ENCODE peak calls at places on chromosomes 1 and 21, in five cellular contexts. One of them, this sample, is unnamed.
A peak's percentile ranks its signal among the peaks of the same experiment; 100 is the strongest.

GRCh38 chr1:53063744-53064515 is 1.9 kb downstream of the PODN start:
- DNase-seq in breast epithelium: no peak
- DNase-seq in esophagus squamous epithelium: no peak
- DNase-seq in transverse colon: no peak
- DNase-seq in uterus: no peak
- DNase-seq in this sample: no peak

GRCh38 chr1:247054992-247055415 is 23.6 kb downstream of the ZNF670 start:
- DNase-seq in uterus: peak; percentile 20
- DNase-seq in transverse colon: no peak
- DNase-seq in breast epithelium: no peak
- DNase-seq in esophagus squamous epithelium: no peak
- DNase-seq in this sample: no peak

GRCh38 chr1:84101204-84101603 is 42.9 kb upstream of the PRKACB start:
- DNase-seq in breast epithelium: no peak
- DNase-seq in esophagus squamous epithelium: no peak
- DNase-seq in transverse colon: no peak
- DNase-seq in uterus: no peak
- DNase-seq in this sample: no peak

GRCh38 chr21:42063206-42063577 is 7.9 kb upstream of the UMODL1 start:
- DNase-seq in uterus: no peak
- DNase-seq in esophagus squamous epithelium: no peak
- DNase-seq in breast epithelium: no peak
- DNase-seq in transverse colon: peak; percentile 71
- DNase-seq in this sample: no peak

GRCh38 chr1:29124366-29125236 is 898 bp upstream of the TMEM200B start:
- DNase-seq in esophagus squamous epithelium: no peak
- DNase-seq in uterus: peak; percentile 93
- DNase-seq in breast epithelium: peak; percentile 73
- DNase-seq in transverse colon: peak; percentile 69
- DNase-seq in this sample: peak; percentile 82

GRCh38 chr1:214135886-214136285 is 145.1 kb upstream of the SMYD2 start:
- DNase-seq in breast epithelium: no peak
- DNase-seq in uterus: no peak
- DNase-seq in transverse colon: no peak
- DNase-seq in esophagus squamous epithelium: no peak
- DNase-seq in this sample: no peak

GRCh38 chr21:14943636-14944035 is 121.2 kb downstream of the NRIP1 start:
- DNase-seq in uterus: no peak
- DNase-seq in transverse colon: no peak
- DNase-seq in breast epithelium: no peak
- DNase-seq in esophagus squamous epithelium: no peak
- DNase-seq in this sample: no peak

GRCh38 chr1:207115269-207115668 is 11.2 kb downstream of the C4BPA start:
- DNase-seq in esophagus squamous epithelium: no peak
- DNase-seq in uterus: no peak
- DNase-seq in transverse colon: no peak
- DNase-seq in breast epithelium: no peak
- DNase-seq in this sample: no peak

GRCh38 chr1:163565171-163565570 is 243.4 kb downstream of the NUF2 start:
- DNase-seq in breast epithelium: no peak
- DNase-seq in uterus: no peak
- DNase-seq in esophagus squamous epithelium: no peak
- DNase-seq in transverse colon: no peak
- DNase-seq in this sample: no peak

GRCh38 chr1:241817331-241817792 is 30.6 kb upstream of the EXO1 start:
- DNase-seq in transverse colon: no peak
- DNase-seq in esophagus squamous epithelium: no peak
- DNase-seq in breast epithelium: no peak
- DNase-seq in uterus: no peak
- DNase-seq in this sample: no peak

GRCh38 chr1:59007820-59008598 is 224.2 kb upstream of the JUN start:
- DNase-seq in uterus: no peak
- DNase-seq in esophagus squamous epithelium: no peak
- DNase-seq in breast epithelium: no peak
- DNase-seq in transverse colon: no peak
- DNase-seq in this sample: no peak

GRCh38 chr1:53516181-53516580 is 57.0 kb downstream of the DMRTB1 start:
- DNase-seq in transverse colon: no peak
- DNase-seq in uterus: no peak
- DNase-seq in breast epithelium: no peak
- DNase-seq in esophagus squamous epithelium: no peak
- DNase-seq in this sample: no peak

GRCh38 chr1:37767488-37767887 is 2.6 kb upstream of the EPHA10 start:
- DNase-seq in uterus: no peak
- DNase-seq in transverse colon: no peak
- DNase-seq in esophagus squamous epithelium: no peak
- DNase-seq in breast epithelium: no peak
- DNase-seq in this sample: no peak

GRCh38 chr1:224245188-224245587 is 62.1 kb downstream of the DEGS1 start:
- DNase-seq in uterus: no peak
- DNase-seq in esophagus squamous epithelium: no peak
- DNase-seq in transverse colon: peak; percentile 53
- DNase-seq in breast epithelium: no peak
- DNase-seq in this sample: peak; percentile 65

GRCh38 chr1:22710688-22711024 is at the start of gene EPHB2:
- DNase-seq in esophagus squamous epithelium: no peak
- DNase-seq in transverse colon: peak; percentile 62
- DNase-seq in breast epithelium: no peak
- DNase-seq in uterus: peak; percentile 49
- DNase-seq in this sample: peak; percentile 70

GRCh38 chr1:16195518-16195905 is 16.9 kb downstream of the ARHGEF19 start:
- DNase-seq in uterus: no peak
- DNase-seq in breast epithelium: no peak
- DNase-seq in transverse colon: no peak
- DNase-seq in esophagus squamous epithelium: no peak
- DNase-seq in this sample: no peak

GRCh38 chr1:67731322-67731721 is 46.3 kb downstream of the GADD45A start:
- DNase-seq in uterus: no peak
- DNase-seq in breast epithelium: no peak
- DNase-seq in transverse colon: no peak
- DNase-seq in esophagus squamous epithelium: no peak
- DNase-seq in this sample: no peak

GRCh38 chr1:1213153-1213918 is 617 bp downstream of the TNFRSF4 start:
- DNase-seq in uterus: no peak
- DNase-seq in breast epithelium: no peak
- DNase-seq in transverse colon: peak; percentile 71
- DNase-seq in esophagus squamous epithelium: no peak
- DNase-seq in this sample: peak; percentile 31

GRCh38 chr1:8059161-8059622 is 33.1 kb upstream of the ERRFI1 start:
- DNase-seq in transverse colon: no peak
- DNase-seq in uterus: no peak
- DNase-seq in breast epithelium: no peak
- DNase-seq in esophagus squamous epithelium: no peak
- DNase-seq in this sample: no peak

GRCh38 chr1:158496379-158496778 is 24.4 kb downstream of the OR10R2 start:
- DNase-seq in breast epithelium: no peak
- DNase-seq in transverse colon: no peak
- DNase-seq in uterus: no peak
- DNase-seq in esophagus squamous epithelium: no peak
- DNase-seq in this sample: no peak

GRCh38 chr1:50699795-50700194 is 260.3 kb downstream of the FAF1 start:
- DNase-seq in breast epithelium: no peak
- DNase-seq in esophagus squamous epithelium: no peak
- DNase-seq in transverse colon: no peak
- DNase-seq in uterus: no peak
- DNase-seq in this sample: no peak

GRCh38 chr21:42341776-42342542 is 8.8 kb downstream of the TFF2 start:
- DNase-seq in uterus: no peak
- DNase-seq in transverse colon: no peak
- DNase-seq in breast epithelium: no peak
- DNase-seq in esophagus squamous epithelium: no peak
- DNase-seq in this sample: no peak

GRCh38 chr1:18936814-18937481 is 19.5 kb downstream of the IFFO2 start:
- DNase-seq in esophagus squamous epithelium: no peak
- DNase-seq in uterus: no peak
- DNase-seq in breast epithelium: no peak
- DNase-seq in transverse colon: no peak
- DNase-seq in this sample: no peak

GRCh38 chr1:18938707-18939070 is 17.8 kb downstream of the IFFO2 start:
- DNase-seq in breast epithelium: no peak
- DNase-seq in transverse colon: no peak
- DNase-seq in uterus: no peak
- DNase-seq in esophagus squamous epithelium: no peak
- DNase-seq in this sample: no peak

GRCh38 chr1:18938008-18938706 is 18.3 kb downstream of the IFFO2 start:
- DNase-seq in esophagus squamous epithelium: no peak
- DNase-seq in uterus: no peak
- DNase-seq in breast epithelium: no peak
- DNase-seq in transverse colon: no peak
- DNase-seq in this sample: no peak

GRCh38 chr1:18936471-18936813 is 20.0 kb downstream of the IFFO2 start:
- DNase-seq in breast epithelium: no peak
- DNase-seq in esophagus squamous epithelium: no peak
- DNase-seq in uterus: no peak
- DNase-seq in transverse colon: no peak
- DNase-seq in this sample: no peak

DNA sequence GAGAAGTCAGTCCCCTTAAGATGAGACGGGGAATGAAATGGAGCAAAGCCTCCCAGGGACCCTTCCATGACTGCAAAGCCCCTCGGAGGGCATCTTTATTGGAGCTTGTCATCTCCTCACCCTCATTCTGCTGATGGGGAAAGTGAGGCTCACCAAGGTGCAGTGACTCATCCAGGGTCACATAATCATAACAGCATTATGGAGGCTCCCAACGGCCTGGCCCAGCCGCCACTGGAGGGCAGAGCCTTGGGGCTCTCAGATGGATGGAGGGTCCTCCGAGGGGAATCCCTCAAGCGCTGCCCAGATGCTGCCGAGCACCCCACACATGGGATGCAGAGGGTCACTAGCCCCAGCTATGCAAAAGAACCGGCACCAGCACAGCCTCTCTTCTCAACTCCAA is 18.9 kb downstream of the IFFO2 start:
- DNase-seq in breast epithelium: no peak
- DNase-seq in uterus: no peak
- DNase-seq in esophagus squamous epithelium: no peak
- DNase-seq in transverse colon: no peak
- DNase-seq in this sample: no peak
- H3K4me1 ChIP-seq in breast epithelium: peaks cover 13% of the 10 kb centered on the region
- H3K4me1 ChIP-seq in uterus: no peaks in the 10 kb centered on the region
- H3K4me1 ChIP-seq in esophagus squamous epithelium: peaks cover 80% of the 10 kb centered on the region
- H3K4me1 ChIP-seq in transverse colon: peaks cover 44% of the 10 kb centered on the region
- H3K4me1 ChIP-seq in this sample: peaks cover 27% of the 10 kb centered on the region

DNA sequence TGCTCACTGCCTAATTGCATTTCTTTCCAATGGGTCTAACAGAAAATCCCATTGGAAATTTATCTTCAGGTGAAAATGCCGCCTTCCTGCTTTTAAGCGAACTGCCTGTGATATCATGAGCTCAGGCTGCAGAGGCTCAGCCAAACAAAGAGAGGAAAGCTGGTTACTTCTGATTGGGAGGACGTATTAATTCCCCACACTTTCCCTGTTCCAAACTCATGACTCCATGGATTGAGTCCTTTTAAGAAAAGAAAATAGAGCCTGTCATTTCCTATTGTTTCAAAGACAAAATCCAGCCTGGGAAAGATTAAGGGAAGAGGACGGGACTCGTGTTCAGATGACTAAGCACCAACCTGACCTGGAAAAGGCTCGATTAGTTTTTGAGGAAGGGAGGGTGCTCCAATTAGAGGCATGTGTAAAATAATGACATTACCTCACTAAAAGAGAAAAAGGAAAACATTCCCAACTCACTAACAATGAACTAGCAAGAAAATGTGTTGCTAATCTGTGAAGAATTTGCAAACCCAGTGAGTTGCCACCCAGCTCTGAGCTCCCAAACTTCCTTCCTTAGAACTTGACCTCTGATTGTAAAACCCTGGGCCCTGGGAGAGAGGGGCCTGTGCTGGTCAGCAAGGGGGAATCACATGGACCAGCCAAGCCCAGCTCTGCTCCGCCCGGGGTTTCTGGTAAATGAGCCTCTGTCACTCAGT is 61.2 kb downstream of the TCP10L start:
- DNase-seq in breast epithelium: no peak
- DNase-seq in transverse colon: no peak
- DNase-seq in esophagus squamous epithelium: no peak
- DNase-seq in uterus: peak; percentile 41
- DNase-seq in this sample: peak; percentile 35
- TF ChIP-seq CTCF in breast epithelium: no peak
- TF ChIP-seq CTCF in transverse colon: no peak
- TF ChIP-seq CTCF in esophagus squamous epithelium: no peak
- TF ChIP-seq CTCF in uterus: no peak
- TF ChIP-seq CTCF in this sample: no peak

GRCh38 chr1:41645062-41645461 is 160.6 kb upstream of the EDN2 start:
- DNase-seq in uterus: no peak
- DNase-seq in transverse colon: peak; percentile 6
- DNase-seq in esophagus squamous epithelium: no peak
- DNase-seq in breast epithelium: no peak
- DNase-seq in this sample: no peak
- H3K4me1 ChIP-seq in uterus: no peaks in the 10 kb centered on the region
- H3K4me1 ChIP-seq in transverse colon: no peaks in the 10 kb centered on the region
- H3K4me1 ChIP-seq in esophagus squamous epithelium: peaks cover 8% of the 10 kb centered on the region
- H3K4me1 ChIP-seq in breast epithelium: no peaks in the 10 kb centered on the region
- H3K4me1 ChIP-seq in this sample: peaks cover 8% of the 10 kb centered on the region

DNA sequence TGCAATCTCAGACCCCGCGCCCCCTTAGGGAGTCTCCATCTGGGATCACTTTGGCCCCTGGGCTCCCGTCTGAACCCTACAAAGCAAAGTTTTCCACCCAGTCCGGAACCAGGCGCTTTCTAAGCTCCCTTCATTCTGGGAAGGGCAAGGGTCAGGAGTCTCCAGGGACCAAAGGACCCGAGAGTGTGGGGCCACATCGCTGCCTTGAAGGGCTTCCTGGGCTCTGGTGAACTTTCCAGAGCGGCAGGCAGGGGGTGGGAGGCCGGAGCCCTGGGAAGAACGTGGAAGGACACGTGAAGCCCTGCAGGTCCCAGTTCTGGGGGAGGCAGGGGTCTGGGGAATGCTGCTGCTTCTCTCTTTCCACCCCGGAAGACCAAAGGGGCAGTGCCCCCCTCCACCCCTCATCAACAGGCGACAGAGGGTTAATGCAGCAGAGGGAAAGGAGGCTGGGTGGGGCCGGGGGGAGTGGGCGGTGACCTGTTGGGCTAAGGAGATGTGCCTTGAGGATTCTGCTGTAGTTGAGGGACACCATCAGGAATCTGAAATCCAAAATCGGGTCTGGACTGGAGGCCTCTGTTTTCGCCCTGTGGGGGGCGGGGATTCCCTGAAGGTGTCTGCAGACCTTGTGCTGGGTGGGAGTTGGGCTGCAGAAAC is 734 bp downstream of the CDK18 start:
- DNase-seq in esophagus squamous epithelium: no peak
- DNase-seq in uterus: no peak
- DNase-seq in transverse colon: no peak
- DNase-seq in breast epithelium: no peak
- DNase-seq in this sample: no peak
- TF ChIP-seq CTCF in esophagus squamous epithelium: no peak
- TF ChIP-seq CTCF in uterus: no peak
- TF ChIP-seq CTCF in transverse colon: peak; percentile 24
- TF ChIP-seq CTCF in breast epithelium: no peak
- TF ChIP-seq CTCF in this sample: no peak

GRCh38 chr1:230785643-230786405 is 38.6 kb downstream of the CAPN9 start:
- DNase-seq in transverse colon: no peak
- DNase-seq in esophagus squamous epithelium: no peak
- DNase-seq in breast epithelium: no peak
- DNase-seq in uterus: no peak
- DNase-seq in this sample: no peak
- H3K4me1 ChIP-seq in transverse colon: no peaks in the 10 kb centered on the region
- H3K4me1 ChIP-seq in esophagus squamous epithelium: no peaks in the 10 kb centered on the region
- H3K4me1 ChIP-seq in breast epithelium: no peaks in the 10 kb centered on the region
- H3K4me1 ChIP-seq in uterus: no peaks in the 10 kb centered on the region
- H3K4me1 ChIP-seq in this sample: no peaks in the 10 kb centered on the region

GRCh38 chr21:36087362-36088138 is 17.7 kb downstream of the CBR1 start:
- DNase-seq in breast epithelium: no peak
- DNase-seq in uterus: no peak
- DNase-seq in transverse colon: no peak
- DNase-seq in esophagus squamous epithelium: no peak
- DNase-seq in this sample: no peak
- TF ChIP-seq CTCF in breast epithelium: no peak
- TF ChIP-seq CTCF in uterus: no peak
- TF ChIP-seq CTCF in transverse colon: no peak
- TF ChIP-seq CTCF in esophagus squamous epithelium: no peak
- TF ChIP-seq CTCF in this sample: peak; percentile 7

GRCh38 chr1:3073520-3074296 is 4.7 kb downstream of the PRDM16 start:
- DNase-seq in transverse colon: no peak
- DNase-seq in uterus: no peak
- DNase-seq in esophagus squamous epithelium: no peak
- DNase-seq in breast epithelium: no peak
- DNase-seq in this sample: no peak
- H3K4me1 ChIP-seq in transverse colon: peaks cover 13% of the 10 kb centered on the region
- H3K4me1 ChIP-seq in uterus: no peaks in the 10 kb centered on the region
- H3K4me1 ChIP-seq in esophagus squamous epithelium: peaks cover 37% of the 10 kb centered on the region
- H3K4me1 ChIP-seq in breast epithelium: no peaks in the 10 kb centered on the region
- H3K4me1 ChIP-seq in this sample: no peaks in the 10 kb centered on the region

This sample was measured in psoas muscle.